ENCODE peak calls at places on chromosomes 16 and 17, in seven cellular contexts. E, J, H, T, O, R and S are unnamed samples.

GRCh38 chr16:68257251-68257905 is 6.9 kb upstream of the SLC7A6 start:
- DNase-seq in E (no peak), J (no peak), H (no peak), T (no peak), O (no peak), R (no peak), S (no peak)

GRCh38 chr17:36611345-36612072 is 10.1 kb downstream of the MRM1 start:
- DNase-seq in E (no peak), J (peak), H (no peak), T (no peak), O (no peak), R (no peak), S (no peak)

GRCh38 chr16:54438469-54438868 is 151.9 kb upstream of the IRX3 start:
- DNase-seq in E (no peak), J (no peak), H (no peak), T (no peak), O (no peak), R (no peak), S (no peak)

GRCh38 chr17:21081967-21082366 is 39.2 kb upstream of the USP22 start:
- DNase-seq in E (no peak), J (peak), H (no peak), T (peak), O (no peak), R (no peak), S (no peak)

GRCh38 chr16:86041205-86041604 is 142.2 kb downstream of the IRF8 start:
- DNase-seq in E (no peak), J (no peak), H (no peak), T (no peak), O (no peak), R (no peak), S (no peak)

GRCh38 chr16:64751906-64752305 is 370.0 kb downstream of the CDH11 start:
- DNase-seq in E (no peak), J (no peak), H (no peak), T (no peak), O (no peak), R (no peak), S (no peak)

GRCh38 chr16:72109966-72110530 is 16.4 kb downstream of the DHX38 start:
- DNase-seq in E (no peak), J (no peak), H (no peak), T (no peak), O (no peak), R (no peak), S (no peak)

GRCh38 chr16:72921106-72921505 is 126.8 kb downstream of the ZFHX3 start:
- DNase-seq in E (no peak), J (no peak), H (no peak), T (no peak), O (no peak), R (no peak), S (no peak)

GRCh38 chr16:2239231-2239675 is 3.0 kb downstream of the DNASE1L2 start:
- DNase-seq in E (peak), J (no peak), H (no peak), T (no peak), O (no peak), R (no peak), S (no peak)

GRCh38 chr16:68790130-68790761 is 53.1 kb upstream of the TANGO6 start:
- DNase-seq in E (no peak), J (no peak), H (peak), T (no peak), O (no peak), R (no peak), S (no peak)

GRCh38 chr17:19727466-19728113 is 11.2 kb upstream of the SLC47A2 start:
- DNase-seq in E (no peak), J (no peak), H (no peak), T (no peak), O (no peak), R (no peak), S (no peak)

GRCh38 chr16:88378401-88378800 is 4.4 kb upstream of the ZNF469 start:
- DNase-seq in E (no peak), J (no peak), H (no peak), T (no peak), O (no peak), R (no peak), S (no peak)

GRCh38 chr17:56806949-56807348 is 26.8 kb downstream of the C17orf67 start:
- DNase-seq in E (no peak), J (no peak), H (no peak), T (no peak), O (no peak), R (no peak), S (no peak)

GRCh38 chr17:52025231-52025630 is 133.3 kb downstream of the CA10 start:
- DNase-seq in E (no peak), J (no peak), H (no peak), T (no peak), O (no peak), R (no peak), S (no peak)

GRCh38 chr17:34620458-34620857 is 41.1 kb downstream of the TMEM132E start:
- DNase-seq in E (peak), J (no peak), H (no peak), T (no peak), O (no peak), R (no peak), S (no peak)

GRCh38 chr16:83066881-83067280 is 440.1 kb downstream of the CDH13 start:
- DNase-seq in E (no peak), J (no peak), H (no peak), T (no peak), O (no peak), R (no peak), S (no peak)

GRCh38 chr16:15676506-15676905 is 26.5 kb downstream of the NDE1 start:
- DNase-seq in E (no peak), J (no peak), H (no peak), T (no peak), O (no peak), R (no peak), S (no peak)

GRCh38 chr16:80189481-80190163 is 351.2 kb upstream of the DYNLRB2 start:
- DNase-seq in E (no peak), J (no peak), H (no peak), T (no peak), O (no peak), R (no peak), S (no peak)

GRCh38 chr17:5902671-5903070 is 167.5 kb upstream of the WSCD1 start:
- DNase-seq in E (no peak), J (no peak), H (no peak), T (no peak), O (no peak), R (no peak), S (no peak)

GRCh38 chr16:82584553-82585152 is 42.1 kb upstream of the CDH13 start:
- DNase-seq in E (no peak), J (no peak), H (no peak), T (no peak), O (no peak), R (no peak), S (no peak)

GRCh38 chr16:77995843-77996455 is 26.4 kb upstream of the CLEC3A start:
- DNase-seq in E (no peak), J (no peak), H (no peak), T (no peak), O (no peak), R (no peak), S (no peak)

GRCh38 chr16:58563775-58564174 is 48.5 kb downstream of the SETD6 start:
- DNase-seq in E (no peak), J (no peak), H (no peak), T (no peak), O (no peak), R (no peak), S (no peak)

GRCh38 chr16:69595127-69596036 is 29.6 kb downstream of the NFAT5 start:
- DNase-seq in E (no peak), J (peak), H (peak), T (no peak), O (no peak), R (no peak), S (no peak)

GRCh38 chr17:15469260-15469659 is 1.8 kb upstream of the CDRT4 start:
- DNase-seq in E (peak), J (no peak), H (no peak), T (no peak), O (no peak), R (no peak), S (no peak)

GRCh38 chr16:21101631-21102420 is 48.8 kb downstream of the DNAH3 start:
- DNase-seq in E (peak), J (peak), H (peak), T (peak), O (no peak), R (no peak), S (no peak)

GRCh38 chr16:29319726-29320125 is 86.8 kb downstream of the NPIPB11 start:
- DNase-seq in E (no peak), J (no peak), H (no peak), T (no peak), O (no peak), R (no peak), S (no peak)

GRCh38 chr17:5139454-5139725 is 23.6 kb downstream of the USP6 start:
- DNase-seq in E (no peak), J (no peak), H (no peak), T (no peak), O (no peak), R (no peak), S (no peak)

GRCh38 chr16:52618753-52619497 is 72.0 kb upstream of the TOX3 start:
- DNase-seq in E (no peak), J (no peak), H (no peak), T (no peak), O (no peak), R (no peak), S (no peak)

GRCh38 chr16:55929184-55929583 is 54.0 kb upstream of the CES5A start:
- DNase-seq in E (no peak), J (no peak), H (no peak), T (no peak), O (no peak), R (no peak), S (no peak)

GRCh38 chr17:35361027-35361426 is 12.4 kb downstream of the SLFN11 start:
- DNase-seq in E (no peak), J (no peak), H (no peak), T (no peak), O (no peak), R (no peak), S (no peak)

GRCh38 chr16:81748476-81749198 is 30.5 kb upstream of the PLCG2 start:
- DNase-seq in E (no peak), J (no peak), H (no peak), T (no peak), O (peak), R (no peak), S (no peak)

GRCh38 chr16:86665319-86665675 is 86.9 kb downstream of the FOXL1 start:
- DNase-seq in E (no peak), J (no peak), H (peak), T (no peak), O (peak), R (no peak), S (no peak)

GRCh38 chr17:77209330-77209748 is 68.6 kb downstream of the SEC14L1 start:
- DNase-seq in E (no peak), J (no peak), H (peak), T (no peak), O (no peak), R (no peak), S (no peak)

GRCh38 chr17:82006468-82007227 is 16.0 kb downstream of the CENPX start:
- DNase-seq in E (no peak), J (no peak), H (no peak), T (no peak), O (no peak), R (no peak), S (no peak)

GRCh38 chr16:85395913-85396878 is 216.9 kb upstream of the GSE1 start:
- DNase-seq in E (peak), J (no peak), H (no peak), T (no peak), O (no peak), R (no peak), S (no peak)

GRCh38 chr17:57643062-57643461 is 102.0 kb downstream of the CCDC182 start:
- DNase-seq in E (no peak), J (no peak), H (no peak), T (no peak), O (no peak), R (no peak), S (no peak)

GRCh38 chr17:77963441-77963840 is 4.9 kb downstream of the TNRC6C start:
- DNase-seq in E (peak), J (peak), H (peak), T (no peak), O (no peak), R (no peak), S (no peak)

DNA sequence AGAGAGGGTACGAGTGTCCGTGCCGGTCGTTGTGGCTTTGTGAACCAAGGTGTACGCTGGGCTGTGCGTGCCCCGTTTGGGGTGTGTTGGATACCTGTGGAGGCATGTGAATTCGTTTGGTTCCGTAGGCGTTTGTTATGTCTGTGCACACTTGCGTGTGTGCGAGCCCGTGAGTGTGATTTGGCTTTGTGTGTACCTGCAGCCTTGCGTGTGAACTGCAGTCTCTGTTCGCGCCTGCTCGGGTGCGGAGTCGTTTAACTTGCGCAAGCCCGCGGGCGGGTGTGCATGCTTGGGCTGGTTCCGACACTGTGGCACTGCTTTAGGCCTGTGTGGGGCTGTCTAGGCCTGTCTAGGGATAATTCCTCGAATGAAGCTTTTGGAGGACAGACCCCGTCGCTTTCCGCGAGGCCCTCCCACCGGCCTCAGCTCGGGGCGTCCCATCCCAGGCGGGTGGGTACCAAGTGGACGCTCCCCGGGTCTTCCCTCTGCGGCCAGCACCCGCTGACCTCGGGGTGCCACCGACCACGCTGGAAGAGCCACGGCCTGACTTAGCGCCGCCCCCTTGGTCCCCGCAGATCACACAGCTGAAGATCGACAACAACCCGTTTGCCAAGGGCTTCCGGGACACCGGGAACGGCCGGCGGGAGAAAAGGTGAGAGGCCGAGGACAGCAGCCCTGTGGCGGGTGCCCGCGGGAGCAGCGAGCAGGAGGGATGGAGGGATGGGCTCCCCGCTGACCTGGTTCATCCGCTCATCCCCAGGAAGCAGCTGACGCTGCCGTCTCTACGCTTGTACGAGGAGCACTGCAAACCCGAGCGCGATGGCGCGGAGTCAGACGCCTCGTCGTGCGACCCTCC is 4.4 kb downstream of the TBX2 start:
- DNase-seq in E (no peak), J (no peak), H (no peak), T (no peak), O (no peak), R (no peak), S (no peak)
- TF ChIP-seq YY1 in E (no peak), J (no peak), H (no peak), T (no peak), O (no peak), R (no peak), S (no peak)

GRCh38 chr16:31110106-31111034 is 2.2 kb downstream of the BCKDK start:
- DNase-seq in E (no peak), J (no peak), H (no peak), T (no peak), O (no peak), R (no peak), S (no peak)

GRCh38 chr16:31112711-31113419 is 4.6 kb upstream of the KAT8 start:
- DNase-seq in E (no peak), J (no peak), H (no peak), T (no peak), O (no peak), R (no peak), S (no peak)

GRCh38 chr16:31109622-31110021 is 1.4 kb downstream of the BCKDK start:
- DNase-seq in E (no peak), J (no peak), H (no peak), T (no peak), O (no peak), R (no peak), S (no peak)

GRCh38 chr16:31113420-31114124 is 3.9 kb upstream of the KAT8 start:
- DNase-seq in E (no peak), J (no peak), H (peak), T (no peak), O (no peak), R (no peak), S (no peak)

DNA sequence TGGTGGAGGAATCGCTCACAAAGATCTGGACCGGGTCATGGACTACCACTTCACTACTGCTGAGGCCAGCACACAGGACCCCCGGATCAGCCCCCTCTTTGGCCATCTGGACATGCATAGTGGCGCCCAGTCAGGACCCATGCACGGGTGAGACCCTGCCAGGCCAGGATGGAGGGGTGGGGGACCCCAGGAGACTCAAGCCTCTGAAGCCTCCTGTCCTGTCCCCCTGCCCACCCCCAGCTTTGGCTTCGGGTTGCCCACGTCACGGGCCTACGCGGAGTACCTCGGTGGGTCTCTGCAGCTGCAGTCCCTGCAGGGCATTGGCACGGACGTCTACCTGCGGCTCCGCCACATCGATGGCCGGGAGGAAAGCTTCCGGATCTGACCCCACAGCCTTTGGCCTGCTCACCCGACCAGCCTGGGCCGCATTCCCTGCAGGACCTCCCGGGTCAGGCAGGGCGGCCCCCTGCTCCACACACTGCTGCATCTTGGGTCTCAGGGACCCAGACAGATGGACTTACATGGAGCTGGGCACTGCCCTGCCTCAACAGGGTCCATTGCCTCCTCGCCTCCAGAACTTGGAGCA is 3.8 kb downstream of the BCKDK start:
- DNase-seq in E (no peak), J (no peak), H (no peak), T (no peak), O (no peak), R (no peak), S (no peak)
- TF ChIP-seq YY1 in E (no peak), J (no peak), H (no peak), T (no peak), O (no peak), R (no peak), S (no peak)

GRCh38 chr17:66677201-66677981 is 157.5 kb upstream of the CACNG5 start:
- DNase-seq in E (no peak), J (no peak), H (no peak), T (no peak), O (no peak), R (no peak), S (no peak)
- TF ChIP-seq YY1 in E (no peak), J (no peak), H (no peak), T (no peak), O (no peak), R (no peak), S (no peak)

DNA sequence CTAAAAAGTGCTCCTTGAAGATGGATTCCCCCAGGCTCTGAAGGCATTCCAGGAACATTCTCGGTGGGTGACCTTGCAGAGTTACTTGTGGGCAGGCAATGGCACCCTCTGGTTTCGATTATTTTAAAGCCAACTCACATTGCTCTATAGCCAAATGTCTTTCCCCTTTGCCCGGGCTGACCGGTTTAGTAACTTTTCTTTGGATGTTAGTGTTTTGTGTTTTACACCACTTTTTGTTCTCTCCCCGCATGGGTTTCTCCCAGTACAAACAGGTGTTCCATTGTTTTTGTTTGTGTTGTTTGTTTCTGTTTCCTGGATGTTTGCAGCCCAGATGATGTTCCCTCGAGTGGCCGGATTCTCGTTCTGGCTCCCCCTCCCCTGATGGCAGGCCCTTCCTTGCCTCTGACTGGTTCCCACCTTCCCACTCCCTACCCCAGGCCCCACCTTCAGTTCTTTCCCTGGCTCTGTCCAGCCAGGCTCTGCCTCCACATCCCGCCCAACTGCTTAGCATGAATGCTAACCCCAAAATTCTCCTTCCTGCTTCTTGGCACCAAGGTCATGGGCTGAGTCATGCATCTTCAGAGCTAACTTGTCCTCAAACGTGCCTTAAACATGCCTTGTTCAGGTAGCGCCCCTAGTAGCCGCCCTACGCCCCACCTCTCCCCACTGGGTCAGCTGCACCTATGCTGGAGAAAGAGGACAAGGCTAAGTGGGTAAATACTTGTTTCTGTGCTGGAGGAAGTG is 40.6 kb downstream of the ELAC2 start:
- DNase-seq in E (no peak), J (no peak), H (no peak), T (no peak), O (no peak), R (no peak), S (no peak)
- TF ChIP-seq YY1 in E (no peak), J (no peak), H (no peak), T (no peak), O (no peak), R (no peak), S (no peak)